ENCODE peak calls at places on chromosome 6, in ten cellular contexts. One of them, this sample, is unnamed.

GRCh38 chr6:3535716-3536435 is 79.0 kb upstream of the SLC22A23 start:
- DNase-seq in cardiac muscle cell: no peak
- DNase-seq in small intestine: peak
- DNase-seq in nephron progenitor cell: no peak
- DNase-seq in fibroblast of lung: peak
- DNase-seq in HuH-7.5: no peak
- DNase-seq in AG04449: no peak
- DNase-seq in MM.1S: no peak
- DNase-seq in kidney tubule cell: no peak
- DNase-seq in epithelial cell of proximal tubule: no peak
- DNase-seq in this sample: no peak

GRCh38 chr6:135231469-135231844 is 50.3 kb downstream of the MYB start:
- DNase-seq in cardiac muscle cell: peak
- DNase-seq in small intestine: peak
- DNase-seq in nephron progenitor cell: no peak
- DNase-seq in fibroblast of lung: no peak
- DNase-seq in HuH-7.5: no peak
- DNase-seq in AG04449: no peak
- DNase-seq in MM.1S: peak
- DNase-seq in kidney tubule cell: no peak
- DNase-seq in epithelial cell of proximal tubule: no peak
- DNase-seq in this sample: no peak

GRCh38 chr6:28896505-28897392 is 27.0 kb downstream of the TRIM27 start:
- DNase-seq in cardiac muscle cell: peak
- DNase-seq in small intestine: peak
- DNase-seq in nephron progenitor cell: peak
- DNase-seq in fibroblast of lung: peak
- DNase-seq in HuH-7.5: peak
- DNase-seq in AG04449: no peak
- DNase-seq in MM.1S: peak
- DNase-seq in kidney tubule cell: peak
- DNase-seq in epithelial cell of proximal tubule: no peak
- DNase-seq in this sample: peak

GRCh38 chr6:75693534-75693933 is 55.5 kb upstream of the MYO6 start:
- DNase-seq in cardiac muscle cell: peak
- DNase-seq in small intestine: no peak
- DNase-seq in nephron progenitor cell: no peak
- DNase-seq in fibroblast of lung: peak
- DNase-seq in HuH-7.5: no peak
- DNase-seq in AG04449: peak
- DNase-seq in MM.1S: no peak
- DNase-seq in kidney tubule cell: no peak
- DNase-seq in epithelial cell of proximal tubule: no peak
- DNase-seq in this sample: no peak

GRCh38 chr6:143007626-143008025 is 53.1 kb upstream of the AIG1 start:
- DNase-seq in cardiac muscle cell: peak
- DNase-seq in small intestine: no peak
- DNase-seq in nephron progenitor cell: no peak
- DNase-seq in fibroblast of lung: no peak
- DNase-seq in HuH-7.5: no peak
- DNase-seq in AG04449: no peak
- DNase-seq in MM.1S: no peak
- DNase-seq in kidney tubule cell: no peak
- DNase-seq in epithelial cell of proximal tubule: no peak
- DNase-seq in this sample: no peak

GRCh38 chr6:47478233-47479155 is 905 bp downstream of the CD2AP start:
- DNase-seq in cardiac muscle cell: peak
- DNase-seq in small intestine: peak
- DNase-seq in nephron progenitor cell: no peak
- DNase-seq in fibroblast of lung: peak
- DNase-seq in HuH-7.5: no peak
- DNase-seq in AG04449: no peak
- DNase-seq in MM.1S: peak
- DNase-seq in kidney tubule cell: peak
- DNase-seq in epithelial cell of proximal tubule: no peak
- DNase-seq in this sample: peak

GRCh38 chr6:35177586-35177985 is 36.2 kb upstream of the SCUBE3 start:
- DNase-seq in cardiac muscle cell: peak
- DNase-seq in small intestine: no peak
- DNase-seq in nephron progenitor cell: no peak
- DNase-seq in fibroblast of lung: no peak
- DNase-seq in HuH-7.5: no peak
- DNase-seq in AG04449: no peak
- DNase-seq in MM.1S: no peak
- DNase-seq in kidney tubule cell: no peak
- DNase-seq in epithelial cell of proximal tubule: no peak
- DNase-seq in this sample: no peak

GRCh38 chr6:4727671-4728435 is 48.4 kb upstream of the CDYL start:
- DNase-seq in cardiac muscle cell: peak
- DNase-seq in small intestine: peak
- DNase-seq in nephron progenitor cell: no peak
- DNase-seq in fibroblast of lung: no peak
- DNase-seq in HuH-7.5: no peak
- DNase-seq in AG04449: no peak
- DNase-seq in MM.1S: peak
- DNase-seq in kidney tubule cell: peak
- DNase-seq in epithelial cell of proximal tubule: no peak
- DNase-seq in this sample: peak

GRCh38 chr6:33453361-33454008 is 891 bp upstream of the ZBTB9 start:
- DNase-seq in cardiac muscle cell: no peak
- DNase-seq in small intestine: no peak
- DNase-seq in nephron progenitor cell: no peak
- DNase-seq in fibroblast of lung: no peak
- DNase-seq in HuH-7.5: no peak
- DNase-seq in AG04449: no peak
- DNase-seq in MM.1S: peak
- DNase-seq in kidney tubule cell: no peak
- DNase-seq in epithelial cell of proximal tubule: no peak
- DNase-seq in this sample: no peak

GRCh38 chr6:159252955-159253508 is 83.8 kb downstream of the FNDC1 start:
- DNase-seq in cardiac muscle cell: peak
- DNase-seq in small intestine: peak
- DNase-seq in nephron progenitor cell: no peak
- DNase-seq in fibroblast of lung: peak
- DNase-seq in HuH-7.5: peak
- DNase-seq in AG04449: no peak
- DNase-seq in MM.1S: peak
- DNase-seq in kidney tubule cell: peak
- DNase-seq in epithelial cell of proximal tubule: peak
- DNase-seq in this sample: no peak

GRCh38 chr6:35635601-35636597 is 52.8 kb downstream of the FKBP5 start:
- DNase-seq in cardiac muscle cell: no peak
- DNase-seq in small intestine: no peak
- DNase-seq in nephron progenitor cell: no peak
- DNase-seq in fibroblast of lung: peak
- DNase-seq in HuH-7.5: no peak
- DNase-seq in AG04449: no peak
- DNase-seq in MM.1S: no peak
- DNase-seq in kidney tubule cell: no peak
- DNase-seq in epithelial cell of proximal tubule: no peak
- DNase-seq in this sample: no peak

GRCh38 chr6:113994934-113995342 is 24.0 kb upstream of the HDAC2 start:
- DNase-seq in cardiac muscle cell: peak
- DNase-seq in small intestine: peak
- DNase-seq in nephron progenitor cell: peak
- DNase-seq in fibroblast of lung: peak
- DNase-seq in HuH-7.5: peak
- DNase-seq in AG04449: peak
- DNase-seq in MM.1S: peak
- DNase-seq in kidney tubule cell: peak
- DNase-seq in epithelial cell of proximal tubule: peak
- DNase-seq in this sample: peak

GRCh38 chr6:57252975-57253374 is 30.9 kb upstream of the RAB23 start:
- DNase-seq in cardiac muscle cell: peak
- DNase-seq in small intestine: no peak
- DNase-seq in nephron progenitor cell: no peak
- DNase-seq in fibroblast of lung: peak
- DNase-seq in HuH-7.5: no peak
- DNase-seq in AG04449: no peak
- DNase-seq in MM.1S: no peak
- DNase-seq in kidney tubule cell: peak
- DNase-seq in epithelial cell of proximal tubule: no peak
- DNase-seq in this sample: no peak

This sample was measured in RCC 7860.